ENCODE peak calls at places on chromosomes 3 and 15, in ten cellular contexts. C is epithelial cell of prostate; V is T-helper 2 cell; P is chondrocyte; G is GM03348; F is heart left ventricle; O is sciatic nerve; U is neuronal stem cell; Z is CD4-positive, alpha-beta T cell; B is activated naive CD4-positive, alpha-beta T cell treated with Interleukin-2 at 50 U/mL for 16 hours. Q is an unnamed sample.

GRCh38 chr3:169846458-169847193 is 23.1 kb downstream of the LRRC31 start:
- DNase-seq in C (peak; percentile 82), V (no peak), P (no peak), G (peak; percentile 68), F (no peak), O (no peak), U (no peak), Z (no peak), B (no peak), Q (no peak)

GRCh38 chr3:153215971-153216370 is 53.9 kb downstream of the RAP2B start:
- DNase-seq in C (no peak), V (no peak), P (no peak), G (peak; percentile 18), F (no peak), O (no peak), U (no peak), Z (no peak), B (no peak), Q (no peak)

GRCh38 chr3:32961189-32961715 is 9.8 kb downstream of the CCR4 start:
- DNase-seq in C (no peak), V (peak; percentile 58), P (no peak), G (no peak), F (no peak), O (no peak), U (no peak), Z (peak; percentile 12), B (peak; percentile 35), Q (no peak)

GRCh38 chr3:179652467-179653105 is at the start of gene USP13:
- DNase-seq in C (no peak), V (peak; percentile 46), P (no peak), G (peak; percentile 91), F (peak; percentile 79), O (peak; percentile 74), U (no peak), Z (peak; percentile 44), B (peak; percentile 63), Q (peak; percentile 83)

GRCh38 chr15:44147636-44148035 is 47.4 kb downstream of the FRMD5 start:
- DNase-seq in C (no peak), V (no peak), P (no peak), G (no peak), F (no peak), O (no peak), U (no peak), Z (no peak), B (no peak), Q (no peak)

GRCh38 chr3:48038971-48039481 is 22.8 kb upstream of the MAP4 start:
- DNase-seq in C (no peak), V (no peak), P (no peak), G (no peak), F (no peak), O (no peak), U (no peak), Z (no peak), B (no peak), Q (no peak)

GRCh38 chr3:194176274-194176991 is 40.5 kb downstream of the HES1 start:
- DNase-seq in C (no peak), V (no peak), P (no peak), G (no peak), F (no peak), O (no peak), U (no peak), Z (no peak), B (no peak), Q (no peak)

GRCh38 chr3:119352235-119352634 is 58.1 kb downstream of the ARHGAP31 start:
- DNase-seq in C (peak; percentile 12), V (no peak), P (no peak), G (no peak), F (no peak), O (no peak), U (no peak), Z (peak; percentile 26), B (peak; percentile 25), Q (no peak)

GRCh38 chr15:83982748-83983147 is 252.8 kb upstream of the GOLGA6L4 start:
- DNase-seq in C (no peak), V (no peak), P (no peak), G (no peak), F (no peak), O (no peak), U (no peak), Z (no peak), B (no peak), Q (no peak)

GRCh38 chr3:170639003-170639402 is 53.1 kb upstream of the SLC7A14 start:
- DNase-seq in C (no peak), V (no peak), P (no peak), G (no peak), F (no peak), O (no peak), U (no peak), Z (no peak), B (no peak), Q (no peak)

Q was measured in sigmoid colon.